ENCODE peak calls at places on chromosome 11, in five cellular contexts. Z is suprapubic skin, V is psoas muscle, Q is SJCRH30, E is body of pancreas. X is an unnamed sample.

GRCh38 chr11:96084610-96085348 is 160.9 kb upstream of the MTMR2 start:
- DNase-seq in Z (no peak), V (no peak), Q (no peak), E (no peak), X (no peak)

GRCh38 chr11:120558754-120559431 is 47.3 kb downstream of the GRIK4 start:
- DNase-seq in Z (peak), V (no peak), Q (no peak), E (no peak), X (no peak)

GRCh38 chr11:64028398-64029115 is 7.2 kb upstream of the FLRT1 start:
- DNase-seq in Z (no peak), V (no peak), Q (peak), E (peak), X (peak)

GRCh38 chr11:132908017-132908810 is 624.1 kb downstream of the OPCML start:
- DNase-seq in Z (no peak), V (no peak), Q (no peak), E (no peak), X (no peak)

GRCh38 chr11:113001709-113002108 is 40.5 kb downstream of the NCAM1 start:
- DNase-seq in Z (no peak), V (no peak), Q (peak), E (no peak), X (peak)

GRCh38 chr11:131561486-131561885 is 191.1 kb downstream of the NTM start:
- DNase-seq in Z (no peak), V (no peak), Q (no peak), E (no peak), X (no peak)

GRCh38 chr11:31809857-31810778 is 1.0 kb downstream of the PAX6 start:
- DNase-seq in Z (no peak), V (peak), Q (peak), E (no peak), X (peak)

GRCh38 chr11:57477507-57478189 is 17.3 kb downstream of the RTN4RL2 start:
- DNase-seq in Z (no peak), V (no peak), Q (no peak), E (peak), X (no peak)

GRCh38 chr11:75773595-75774353 is 5.2 kb downstream of the DGAT2 start:
- DNase-seq in Z (no peak), V (no peak), Q (no peak), E (peak), X (peak)

GRCh38 chr11:1741741-1742140 is 8.7 kb downstream of the IFITM10 start:
- DNase-seq in Z (no peak), V (no peak), Q (no peak), E (no peak), X (no peak)

GRCh38 chr11:134479206-134479955 is 67.3 kb upstream of the B3GAT1 start:
- DNase-seq in Z (no peak), V (no peak), Q (no peak), E (no peak), X (no peak)

GRCh38 chr11:23957309-23957708 is 539.5 kb upstream of the LUZP2 start:
- DNase-seq in Z (no peak), V (no peak), Q (no peak), E (no peak), X (no peak)

GRCh38 chr11:104653011-104653806 is 245.1 kb downstream of the CASP12 start:
- DNase-seq in Z (no peak), V (no peak), Q (no peak), E (peak), X (peak)

GRCh38 chr11:20090654-20091374 is 69.5 kb downstream of the DBX1 start:
- DNase-seq in Z (no peak), V (no peak), Q (no peak), E (no peak), X (no peak)

GRCh38 chr11:83004855-83005556 is 66.7 kb downstream of the RAB30 start:
- DNase-seq in Z (no peak), V (no peak), Q (no peak), E (no peak), X (no peak)

GRCh38 chr11:95911369-95911759 is 12.5 kb downstream of the MTMR2 start:
- DNase-seq in Z (no peak), V (no peak), Q (no peak), E (no peak), X (no peak)

GRCh38 chr11:44305643-44306468 is 4.1 kb downstream of the ALX4 start:
- DNase-seq in Z (peak), V (no peak), Q (no peak), E (peak), X (no peak)

GRCh38 chr11:64112771-64113461 is 53.0 kb downstream of the MACROD1 start:
- DNase-seq in Z (no peak), V (no peak), Q (no peak), E (no peak), X (no peak)

GRCh38 chr11:62554377-62554776 is 7.8 kb upstream of the AHNAK start:
- DNase-seq in Z (peak), V (peak), Q (peak), E (no peak), X (no peak)

GRCh38 chr11:128318856-128319474 is 268.4 kb downstream of the ETS1 start:
- DNase-seq in Z (no peak), V (no peak), Q (no peak), E (no peak), X (no peak)

GRCh38 chr11:1310772-1311468 is 1.5 kb upstream of the TOLLIP start:
- DNase-seq in Z (no peak), V (no peak), Q (no peak), E (no peak), X (no peak)

GRCh38 chr11:94740975-94741707 is 27.0 kb upstream of the AMOTL1 start:
- DNase-seq in Z (no peak), V (peak), Q (peak), E (peak), X (peak)
- H3K4me3 ChIP-seq in Z (peak), V (peak), Q (peak), E (peak), X (peak)

GRCh38 chr11:71153005-71153395 is 99.4 kb downstream of the SHANK2 start:
- DNase-seq in Z (peak), V (no peak), Q (no peak), E (peak), X (no peak)
- H3K4me3 ChIP-seq in Z (no peak), V (no peak), Q (no peak), E (no peak), X (no peak)

GRCh38 chr11:12330491-12331231 is 46.7 kb upstream of the PARVA start:
- DNase-seq in Z (no peak), V (no peak), Q (no peak), E (no peak), X (peak)
- H3K4me3 ChIP-seq in Z (no peak), V (no peak), Q (no peak), E (no peak), X (peak)

GRCh38 chr11:117824571-117825537 is at the start of gene FXYD2:
- DNase-seq in Z (peak), V (peak), Q (no peak), E (peak), X (no peak)
- H3K4me3 ChIP-seq in Z (no peak), V (no peak), Q (no peak), E (peak), X (no peak)

GRCh38 chr11:58640386-58641023 is 18.0 kb downstream of the CNTF start:
- DNase-seq in Z (no peak), V (no peak), Q (no peak), E (peak), X (no peak)

GRCh38 chr11:58637367-58637766 is 14.9 kb downstream of the CNTF start:
- DNase-seq in Z (no peak), V (no peak), Q (no peak), E (no peak), X (no peak)

GRCh38 chr11:58642120-58642625 is 19.7 kb downstream of the CNTF start:
- DNase-seq in Z (no peak), V (no peak), Q (no peak), E (no peak), X (no peak)

GRCh38 chr11:58639103-58639502 is 16.6 kb downstream of the CNTF start:
- DNase-seq in Z (no peak), V (no peak), Q (no peak), E (no peak), X (no peak)

GRCh38 chr11:58641326-58641725 is 18.9 kb downstream of the CNTF start:
- DNase-seq in Z (no peak), V (no peak), Q (no peak), E (no peak), X (no peak)
- H3K4me3 ChIP-seq in Z (no peak), V (no peak), Q (no peak), E (no peak), X (no peak)

DNA sequence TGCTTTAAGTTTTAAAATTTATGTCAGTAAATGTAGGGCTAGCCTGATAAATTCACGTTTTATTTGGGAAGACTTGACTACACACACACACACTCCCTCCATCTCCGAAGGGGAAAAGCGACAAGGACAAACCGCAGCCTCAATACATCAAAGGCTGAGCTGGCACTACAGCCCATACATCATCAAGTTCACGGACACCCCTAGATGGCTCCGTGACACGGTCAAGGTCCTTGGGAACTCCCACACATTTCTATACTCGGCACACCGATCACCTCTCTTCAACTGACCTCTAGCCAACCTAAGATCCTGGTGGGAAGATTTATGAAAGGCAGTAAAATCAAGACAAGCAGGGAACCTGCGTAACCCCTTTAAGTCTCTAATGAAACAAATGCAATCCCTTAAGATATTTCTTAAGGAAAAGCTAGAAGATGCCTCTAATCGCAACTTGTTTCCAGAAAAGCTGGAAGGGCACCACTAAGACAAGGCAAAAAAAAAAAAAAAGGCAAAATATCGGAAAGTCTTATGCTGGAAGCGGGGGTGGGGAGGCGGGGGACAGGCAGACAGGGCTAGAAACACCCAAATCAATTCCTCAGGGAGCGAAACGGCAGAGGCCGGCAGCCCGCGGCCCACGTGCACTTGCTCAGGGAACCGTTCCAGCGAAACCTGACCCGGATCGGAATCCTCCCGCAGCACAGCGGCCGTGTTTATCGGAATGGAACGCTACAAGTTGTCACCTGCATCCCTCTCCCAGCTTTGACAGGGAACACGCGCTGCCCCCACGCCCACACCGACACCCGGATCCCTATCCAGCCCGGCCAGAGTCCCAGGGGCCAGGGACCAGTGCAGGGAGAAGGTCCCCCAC is 1.5 kb downstream of the ARHGAP20 start:
- DNase-seq in Z (peak), V (peak), Q (no peak), E (peak), X (peak)
- H3K4me3 ChIP-seq in Z (peak), V (peak), Q (no peak), E (no peak), X (no peak)

X was measured in BE2C.